ENCODE peak calls at places on chromosomes 3 and 15, in five cellular contexts. W is occipital lobe, C is NCI-H1105, I is Right ventricle myocardium superior, B is HL-60. V is an unnamed sample.

GRCh38 chr15:67097893-67098740 is 32.7 kb downstream of the SMAD3 start:
- DNase-seq in W (no peak), C (no peak), I (peak), B (peak), V (peak)

GRCh38 chr3:123068227-123069020 is 1.6 kb downstream of the PDIA5 start:
- DNase-seq in W (no peak), C (no peak), I (no peak), B (no peak), V (peak)

GRCh38 chr15:52348056-52348745 is 52.6 kb upstream of the MYO5C start:
- DNase-seq in W (no peak), C (no peak), I (no peak), B (no peak), V (no peak)

GRCh38 chr15:84761534-84762190 is 13.3 kb downstream of the ZNF592 start:
- DNase-seq in W (no peak), C (no peak), I (no peak), B (no peak), V (no peak)

GRCh38 chr3:20056727-20057611 is 16.7 kb downstream of the KAT2B start:
- DNase-seq in W (no peak), C (no peak), I (no peak), B (no peak), V (peak)

GRCh38 chr15:33244471-33244870 is 50.0 kb upstream of the FMN1 start:
- DNase-seq in W (no peak), C (no peak), I (no peak), B (no peak), V (no peak)

GRCh38 chr3:148957586-148957985 is 33.8 kb upstream of the GYG1 start:
- DNase-seq in W (no peak), C (no peak), I (no peak), B (peak), V (no peak)

GRCh38 chr15:48962662-48963523 is 826 bp downstream of the SHC4 start:
- DNase-seq in W (peak), C (no peak), I (peak), B (no peak), V (peak)

GRCh38 chr15:66508293-66508883 is 3.3 kb downstream of the ZWILCH start:
- DNase-seq in W (no peak), C (no peak), I (no peak), B (no peak), V (no peak)

GRCh38 chr3:57298041-57298440 is 5.6 kb upstream of the ASB14 start:
- DNase-seq in W (no peak), C (no peak), I (no peak), B (no peak), V (no peak)

GRCh38 chr3:170089862-170090600 is 52.2 kb downstream of the GPR160 start:
- DNase-seq in W (no peak), C (no peak), I (no peak), B (peak), V (no peak)

GRCh38 chr3:57864853-57865252 is 108.7 kb downstream of the SLMAP start:
- DNase-seq in W (no peak), C (no peak), I (no peak), B (no peak), V (no peak)

V was measured in prostate gland.